ENCODE peak calls at places on chromosome X, in ten cellular contexts. One of them, this sample, is unnamed.

GRCh38 chrX:133297284-133297683 is 79.1 kb upstream of the TFDP3 start:
- DNase-seq in IMR-90: peak; percentile 75
- DNase-seq in heart left ventricle: no peak
- DNase-seq in lower leg skin: no peak
- DNase-seq in ovary: no peak
- DNase-seq in suprapubic skin: no peak
- DNase-seq in Peyer's patch: no peak
- DNase-seq in A549: no peak
- DNase-seq in adrenal gland: no peak
- DNase-seq in erythroblast: no peak
- DNase-seq in this sample: no peak

GRCh38 chrX:49163555-49164419 is 1.2 kb downstream of the MAGIX start:
- DNase-seq in IMR-90: peak; percentile 73
- DNase-seq in heart left ventricle: peak; percentile 89
- DNase-seq in lower leg skin: peak; percentile 97
- DNase-seq in ovary: peak; percentile 92
- DNase-seq in suprapubic skin: peak; percentile 92
- DNase-seq in Peyer's patch: peak; percentile 88
- DNase-seq in A549: peak; percentile 91
- DNase-seq in adrenal gland: peak; percentile 94
- DNase-seq in erythroblast: peak; percentile 96
- DNase-seq in this sample: no peak

GRCh38 chrX:100798815-100799214 is 21.4 kb upstream of the CSTF2 start:
- DNase-seq in IMR-90: no peak
- DNase-seq in heart left ventricle: no peak
- DNase-seq in lower leg skin: no peak
- DNase-seq in ovary: no peak
- DNase-seq in suprapubic skin: no peak
- DNase-seq in Peyer's patch: no peak
- DNase-seq in A549: no peak
- DNase-seq in adrenal gland: no peak
- DNase-seq in erythroblast: no peak
- DNase-seq in this sample: no peak

GRCh38 chrX:9033179-9033578 is 748 bp downstream of the FAM9B start:
- DNase-seq in IMR-90: no peak
- DNase-seq in heart left ventricle: no peak
- DNase-seq in lower leg skin: no peak
- DNase-seq in ovary: no peak
- DNase-seq in suprapubic skin: no peak
- DNase-seq in Peyer's patch: no peak
- DNase-seq in A549: no peak
- DNase-seq in adrenal gland: no peak
- DNase-seq in erythroblast: no peak
- DNase-seq in this sample: no peak

GRCh38 chrX:134377537-134377936 is 82.4 kb upstream of the HPRT1 start:
- DNase-seq in IMR-90: peak; percentile 52
- DNase-seq in heart left ventricle: no peak
- DNase-seq in lower leg skin: no peak
- DNase-seq in ovary: peak; percentile 32
- DNase-seq in suprapubic skin: no peak
- DNase-seq in Peyer's patch: no peak
- DNase-seq in A549: peak; percentile 62
- DNase-seq in adrenal gland: peak; percentile 59
- DNase-seq in erythroblast: peak; percentile 73
- DNase-seq in this sample: no peak

GRCh38 chrX:43560247-43560946 is 95.7 kb upstream of the MAOA start:
- DNase-seq in IMR-90: no peak
- DNase-seq in heart left ventricle: no peak
- DNase-seq in lower leg skin: no peak
- DNase-seq in ovary: no peak
- DNase-seq in suprapubic skin: no peak
- DNase-seq in Peyer's patch: peak; percentile 46
- DNase-seq in A549: no peak
- DNase-seq in adrenal gland: no peak
- DNase-seq in erythroblast: no peak
- DNase-seq in this sample: no peak

GRCh38 chrX:129637217-129638109 is 17.3 kb downstream of the APLN start:
- DNase-seq in IMR-90: peak; percentile 53
- DNase-seq in heart left ventricle: peak; percentile 63
- DNase-seq in lower leg skin: peak; percentile 95
- DNase-seq in ovary: peak; percentile 78
- DNase-seq in suprapubic skin: peak; percentile 80
- DNase-seq in Peyer's patch: peak; percentile 80
- DNase-seq in A549: peak; percentile 72
- DNase-seq in adrenal gland: peak; percentile 92
- DNase-seq in erythroblast: peak; percentile 61
- DNase-seq in this sample: peak; percentile 53

GRCh38 chrX:103845165-103845653 is 13.2 kb upstream of the RAB9B start:
- DNase-seq in IMR-90: peak; percentile 78
- DNase-seq in heart left ventricle: peak; percentile 40
- DNase-seq in lower leg skin: no peak
- DNase-seq in ovary: peak; percentile 87
- DNase-seq in suprapubic skin: peak; percentile 71
- DNase-seq in Peyer's patch: peak; percentile 54
- DNase-seq in A549: peak; percentile 64
- DNase-seq in adrenal gland: peak; percentile 83
- DNase-seq in erythroblast: peak; percentile 22
- DNase-seq in this sample: no peak

GRCh38 chrX:19198448-19198847 is 76.2 kb upstream of the ADGRG2 start:
- DNase-seq in IMR-90: no peak
- DNase-seq in heart left ventricle: no peak
- DNase-seq in lower leg skin: no peak
- DNase-seq in ovary: no peak
- DNase-seq in suprapubic skin: no peak
- DNase-seq in Peyer's patch: no peak
- DNase-seq in A549: no peak
- DNase-seq in adrenal gland: no peak
- DNase-seq in erythroblast: no peak
- DNase-seq in this sample: no peak

GRCh38 chrX:33725556-33726232 is 406.4 kb downstream of the FAM47A start:
- DNase-seq in IMR-90: no peak
- DNase-seq in heart left ventricle: no peak
- DNase-seq in lower leg skin: no peak
- DNase-seq in ovary: peak; percentile 25
- DNase-seq in suprapubic skin: no peak
- DNase-seq in Peyer's patch: no peak
- DNase-seq in A549: peak; percentile 7
- DNase-seq in adrenal gland: no peak
- DNase-seq in erythroblast: no peak
- DNase-seq in this sample: no peak

GRCh38 chrX:9458516-9459078 is 6.3 kb upstream of the TBL1X start:
- DNase-seq in IMR-90: no peak
- DNase-seq in heart left ventricle: no peak
- DNase-seq in lower leg skin: no peak
- DNase-seq in ovary: no peak
- DNase-seq in suprapubic skin: no peak
- DNase-seq in Peyer's patch: no peak
- DNase-seq in A549: no peak
- DNase-seq in adrenal gland: no peak
- DNase-seq in erythroblast: no peak
- DNase-seq in this sample: no peak

GRCh38 chrX:51955200-51955599 is 61.8 kb downstream of the MAGED1 start:
- DNase-seq in IMR-90: no peak
- DNase-seq in heart left ventricle: no peak
- DNase-seq in lower leg skin: no peak
- DNase-seq in ovary: no peak
- DNase-seq in suprapubic skin: no peak
- DNase-seq in Peyer's patch: no peak
- DNase-seq in A549: no peak
- DNase-seq in adrenal gland: no peak
- DNase-seq in erythroblast: no peak
- DNase-seq in this sample: peak; percentile 1

GRCh38 chrX:42269186-42269585 is 345.8 kb upstream of the CASK start:
- DNase-seq in IMR-90: peak; percentile 0
- DNase-seq in heart left ventricle: no peak
- DNase-seq in lower leg skin: no peak
- DNase-seq in ovary: no peak
- DNase-seq in suprapubic skin: no peak
- DNase-seq in Peyer's patch: no peak
- DNase-seq in A549: no peak
- DNase-seq in adrenal gland: no peak
- DNase-seq in erythroblast: no peak
- DNase-seq in this sample: no peak
- TF ChIP-seq POLR2A in IMR-90: no peak
- TF ChIP-seq POLR2A in heart left ventricle: no peak
- TF ChIP-seq POLR2A in lower leg skin: no peak
- TF ChIP-seq POLR2A in ovary: no peak
- TF ChIP-seq POLR2A in suprapubic skin: no peak
- TF ChIP-seq POLR2A in Peyer's patch: no peak
- TF ChIP-seq POLR2A in A549: no peak
- TF ChIP-seq POLR2A in adrenal gland: no peak
- TF ChIP-seq POLR2A in erythroblast: no peak
- TF ChIP-seq POLR2A in this sample: no peak

GRCh38 chrX:21843179-21843578 is 3.8 kb downstream of the MBTPS2 start:
- DNase-seq in IMR-90: peak; percentile 1
- DNase-seq in heart left ventricle: no peak
- DNase-seq in lower leg skin: no peak
- DNase-seq in ovary: no peak
- DNase-seq in suprapubic skin: no peak
- DNase-seq in Peyer's patch: no peak
- DNase-seq in A549: peak; percentile 24
- DNase-seq in adrenal gland: no peak
- DNase-seq in erythroblast: no peak
- DNase-seq in this sample: no peak

GRCh38 chrX:21840199-21840557 is 761 bp downstream of the MBTPS2 start:
- DNase-seq in IMR-90: peak; percentile 5
- DNase-seq in heart left ventricle: no peak
- DNase-seq in lower leg skin: no peak
- DNase-seq in ovary: no peak
- DNase-seq in suprapubic skin: no peak
- DNase-seq in Peyer's patch: no peak
- DNase-seq in A549: no peak
- DNase-seq in adrenal gland: no peak
- DNase-seq in erythroblast: peak; percentile 27
- DNase-seq in this sample: no peak

GRCh38 chrX:21837056-21837455 is 2.4 kb upstream of the MBTPS2 start:
- DNase-seq in IMR-90: no peak
- DNase-seq in heart left ventricle: no peak
- DNase-seq in lower leg skin: no peak
- DNase-seq in ovary: no peak
- DNase-seq in suprapubic skin: no peak
- DNase-seq in Peyer's patch: no peak
- DNase-seq in A549: no peak
- DNase-seq in adrenal gland: no peak
- DNase-seq in erythroblast: no peak
- DNase-seq in this sample: no peak

GRCh38 chrX:21838937-21839333 is 482 bp upstream of the MBTPS2 start:
- DNase-seq in IMR-90: peak; percentile 14
- DNase-seq in heart left ventricle: no peak
- DNase-seq in lower leg skin: no peak
- DNase-seq in ovary: no peak
- DNase-seq in suprapubic skin: no peak
- DNase-seq in Peyer's patch: no peak
- DNase-seq in A549: peak; percentile 34
- DNase-seq in adrenal gland: no peak
- DNase-seq in erythroblast: no peak
- DNase-seq in this sample: no peak

GRCh38 chrX:21839334-21840198 is at the start of gene MBTPS2:
- DNase-seq in IMR-90: peak; percentile 91
- DNase-seq in heart left ventricle: peak; percentile 84
- DNase-seq in lower leg skin: peak; percentile 95
- DNase-seq in ovary: peak; percentile 84
- DNase-seq in suprapubic skin: peak; percentile 90
- DNase-seq in Peyer's patch: peak; percentile 83
- DNase-seq in A549: peak; percentile 92
- DNase-seq in adrenal gland: peak; percentile 91
- DNase-seq in erythroblast: peak; percentile 90
- DNase-seq in this sample: peak; percentile 13
- TF ChIP-seq POLR2A in IMR-90: peak; percentile 81
- TF ChIP-seq POLR2A in heart left ventricle: peak; percentile 30
- TF ChIP-seq POLR2A in lower leg skin: no peak
- TF ChIP-seq POLR2A in ovary: peak; percentile 51
- TF ChIP-seq POLR2A in suprapubic skin: no peak
- TF ChIP-seq POLR2A in Peyer's patch: no peak
- TF ChIP-seq POLR2A in A549: peak; percentile 49
- TF ChIP-seq POLR2A in adrenal gland: peak; percentile 70
- TF ChIP-seq POLR2A in erythroblast: peak; percentile 75
- TF ChIP-seq POLR2A in this sample: peak; percentile 70

GRCh38 chrX:135424469-135424868 is 2.7 kb downstream of the SMIM10L2A start:
- DNase-seq in IMR-90: no peak
- DNase-seq in heart left ventricle: no peak
- DNase-seq in lower leg skin: peak; percentile 84
- DNase-seq in ovary: no peak
- DNase-seq in suprapubic skin: no peak
- DNase-seq in Peyer's patch: no peak
- DNase-seq in A549: no peak
- DNase-seq in adrenal gland: no peak
- DNase-seq in erythroblast: no peak
- DNase-seq in this sample: no peak

GRCh38 chrX:135421932-135422809 is at the start of gene SMIM10L2A:
- DNase-seq in IMR-90: no peak
- DNase-seq in heart left ventricle: no peak
- DNase-seq in lower leg skin: peak; percentile 81
- DNase-seq in ovary: no peak
- DNase-seq in suprapubic skin: no peak
- DNase-seq in Peyer's patch: no peak
- DNase-seq in A549: no peak
- DNase-seq in adrenal gland: no peak
- DNase-seq in erythroblast: no peak
- DNase-seq in this sample: no peak

GRCh38 chrX:135420831-135421230 is 913 bp upstream of the SMIM10L2A start:
- DNase-seq in IMR-90: no peak
- DNase-seq in heart left ventricle: no peak
- DNase-seq in lower leg skin: no peak
- DNase-seq in ovary: no peak
- DNase-seq in suprapubic skin: no peak
- DNase-seq in Peyer's patch: no peak
- DNase-seq in A549: no peak
- DNase-seq in adrenal gland: no peak
- DNase-seq in erythroblast: no peak
- DNase-seq in this sample: no peak

GRCh38 chrX:135425026-135425425 is 3.3 kb downstream of the SMIM10L2A start:
- DNase-seq in IMR-90: no peak
- DNase-seq in heart left ventricle: no peak
- DNase-seq in lower leg skin: peak; percentile 74
- DNase-seq in ovary: no peak
- DNase-seq in suprapubic skin: no peak
- DNase-seq in Peyer's patch: no peak
- DNase-seq in A549: no peak
- DNase-seq in adrenal gland: no peak
- DNase-seq in erythroblast: no peak
- DNase-seq in this sample: no peak

GRCh38 chrX:135421537-135421931 is 210 bp upstream of the SMIM10L2A start:
- DNase-seq in IMR-90: peak; percentile 32
- DNase-seq in heart left ventricle: peak; percentile 88
- DNase-seq in lower leg skin: peak; percentile 92
- DNase-seq in ovary: peak; percentile 88
- DNase-seq in suprapubic skin: peak; percentile 85
- DNase-seq in Peyer's patch: peak; percentile 86
- DNase-seq in A549: peak; percentile 79
- DNase-seq in adrenal gland: peak; percentile 93
- DNase-seq in erythroblast: peak; percentile 82
- DNase-seq in this sample: peak; percentile 53
- TF ChIP-seq POLR2A in IMR-90: no peak
- TF ChIP-seq POLR2A in heart left ventricle: peak; percentile 22
- TF ChIP-seq POLR2A in lower leg skin: no peak
- TF ChIP-seq POLR2A in ovary: no peak
- TF ChIP-seq POLR2A in suprapubic skin: no peak
- TF ChIP-seq POLR2A in Peyer's patch: no peak
- TF ChIP-seq POLR2A in A549: peak; percentile 13
- TF ChIP-seq POLR2A in adrenal gland: peak; percentile 24
- TF ChIP-seq POLR2A in erythroblast: no peak
- TF ChIP-seq POLR2A in this sample: no peak

GRCh38 chrX:11187001-11187400 is 75.9 kb downstream of the HCCS start:
- DNase-seq in IMR-90: no peak
- DNase-seq in heart left ventricle: peak; percentile 14
- DNase-seq in lower leg skin: no peak
- DNase-seq in ovary: no peak
- DNase-seq in suprapubic skin: no peak
- DNase-seq in Peyer's patch: no peak
- DNase-seq in A549: no peak
- DNase-seq in adrenal gland: no peak
- DNase-seq in erythroblast: no peak
- DNase-seq in this sample: no peak
- TF ChIP-seq POLR2A in IMR-90: no peak
- TF ChIP-seq POLR2A in heart left ventricle: no peak
- TF ChIP-seq POLR2A in lower leg skin: no peak
- TF ChIP-seq POLR2A in ovary: no peak
- TF ChIP-seq POLR2A in suprapubic skin: no peak
- TF ChIP-seq POLR2A in Peyer's patch: no peak
- TF ChIP-seq POLR2A in A549: no peak
- TF ChIP-seq POLR2A in adrenal gland: no peak
- TF ChIP-seq POLR2A in erythroblast: no peak
- TF ChIP-seq POLR2A in this sample: no peak

This sample was measured in GM12892.